ENCODE peak calls at places on chromosomes 3 and 15, in five cellular contexts. One of them, this sample, is unnamed.

GRCh38 chr3:135081451-135082434 is 286.7 kb downstream of the EPHB1 start:
- DNase-seq in HFF-Myc: no peak
- DNase-seq in fibroblast of the aortic adventitia: no peak
- DNase-seq in fibroblast of lung: no peak
- DNase-seq in brain microvascular endothelial cell: no peak
- DNase-seq in this sample: no peak

GRCh38 chr3:11770477-11771381 is 76.0 kb downstream of the TAMM41 start:
- DNase-seq in HFF-Myc: peak
- DNase-seq in fibroblast of the aortic adventitia: peak
- DNase-seq in fibroblast of lung: peak
- DNase-seq in brain microvascular endothelial cell: peak
- DNase-seq in this sample: peak

GRCh38 chr3:38620236-38620635 is 29.3 kb downstream of the SCN5A start:
- DNase-seq in HFF-Myc: no peak
- DNase-seq in fibroblast of the aortic adventitia: peak
- DNase-seq in fibroblast of lung: peak
- DNase-seq in brain microvascular endothelial cell: peak
- DNase-seq in this sample: no peak

GRCh38 chr3:124599779-124600693 is 130.2 kb upstream of the UMPS start:
- DNase-seq in HFF-Myc: no peak
- DNase-seq in fibroblast of the aortic adventitia: no peak
- DNase-seq in fibroblast of lung: peak
- DNase-seq in brain microvascular endothelial cell: peak
- DNase-seq in this sample: no peak

GRCh38 chr3:107962946-107963345 is 127.9 kb downstream of the CD47 start:
- DNase-seq in HFF-Myc: peak
- DNase-seq in fibroblast of the aortic adventitia: peak
- DNase-seq in fibroblast of lung: peak
- DNase-seq in brain microvascular endothelial cell: peak
- DNase-seq in this sample: peak

GRCh38 chr15:45732544-45733130 is 97.8 kb downstream of the SQOR start:
- DNase-seq in HFF-Myc: no peak
- DNase-seq in fibroblast of the aortic adventitia: no peak
- DNase-seq in fibroblast of lung: no peak
- DNase-seq in brain microvascular endothelial cell: no peak
- DNase-seq in this sample: no peak

GRCh38 chr15:75156306-75157215 is 45.1 kb upstream of the C15orf39 start:
- DNase-seq in HFF-Myc: no peak
- DNase-seq in fibroblast of the aortic adventitia: no peak
- DNase-seq in fibroblast of lung: no peak
- DNase-seq in brain microvascular endothelial cell: no peak
- DNase-seq in this sample: no peak

GRCh38 chr15:70140543-70141375 is 43.0 kb upstream of the TLE3 start:
- DNase-seq in HFF-Myc: no peak
- DNase-seq in fibroblast of the aortic adventitia: peak
- DNase-seq in fibroblast of lung: peak
- DNase-seq in brain microvascular endothelial cell: peak
- DNase-seq in this sample: peak

GRCh38 chr15:22963546-22964125 is 16.5 kb downstream of the CYFIP1 start:
- DNase-seq in HFF-Myc: no peak
- DNase-seq in fibroblast of the aortic adventitia: no peak
- DNase-seq in fibroblast of lung: no peak
- DNase-seq in brain microvascular endothelial cell: no peak
- DNase-seq in this sample: no peak

GRCh38 chr3:45864760-45865567 is 21.4 kb upstream of the CCR9 start:
- DNase-seq in HFF-Myc: no peak
- DNase-seq in fibroblast of the aortic adventitia: no peak
- DNase-seq in fibroblast of lung: no peak
- DNase-seq in brain microvascular endothelial cell: no peak
- DNase-seq in this sample: no peak

GRCh38 chr15:34436956-34437442 is 609 bp downstream of the GOLGA8A start:
- DNase-seq in HFF-Myc: no peak
- DNase-seq in fibroblast of the aortic adventitia: peak
- DNase-seq in fibroblast of lung: peak
- DNase-seq in brain microvascular endothelial cell: no peak
- DNase-seq in this sample: peak

GRCh38 chr3:61903931-61904657 is 342.7 kb downstream of the PTPRG start:
- DNase-seq in HFF-Myc: no peak
- DNase-seq in fibroblast of the aortic adventitia: peak
- DNase-seq in fibroblast of lung: peak
- DNase-seq in brain microvascular endothelial cell: peak
- DNase-seq in this sample: peak

GRCh38 chr3:196688349-196688748 is 23.7 kb downstream of the CEP19 start:
- DNase-seq in HFF-Myc: no peak
- DNase-seq in fibroblast of the aortic adventitia: peak
- DNase-seq in fibroblast of lung: peak
- DNase-seq in brain microvascular endothelial cell: peak
- DNase-seq in this sample: peak

GRCh38 chr15:93477721-93478120 is 388.7 kb upstream of the RGMA start:
- DNase-seq in HFF-Myc: no peak
- DNase-seq in fibroblast of the aortic adventitia: no peak
- DNase-seq in fibroblast of lung: no peak
- DNase-seq in brain microvascular endothelial cell: no peak
- DNase-seq in this sample: no peak

GRCh38 chr3:10680796-10681195 is 135.2 kb upstream of the SLC6A11 start:
- DNase-seq in HFF-Myc: no peak
- DNase-seq in fibroblast of the aortic adventitia: no peak
- DNase-seq in fibroblast of lung: no peak
- DNase-seq in brain microvascular endothelial cell: no peak
- DNase-seq in this sample: no peak

GRCh38 chr15:85335193-85335939 is 45.0 kb upstream of the AKAP13 start:
- DNase-seq in HFF-Myc: no peak
- DNase-seq in fibroblast of the aortic adventitia: no peak
- DNase-seq in fibroblast of lung: no peak
- DNase-seq in brain microvascular endothelial cell: no peak
- DNase-seq in this sample: no peak

GRCh38 chr3:149768704-149769103 is 16.4 kb upstream of the COMMD2 start:
- DNase-seq in HFF-Myc: no peak
- DNase-seq in fibroblast of the aortic adventitia: no peak
- DNase-seq in fibroblast of lung: no peak
- DNase-seq in brain microvascular endothelial cell: no peak
- DNase-seq in this sample: no peak

GRCh38 chr3:4306860-4307259 is 3.7 kb downstream of the SETMAR start:
- DNase-seq in HFF-Myc: no peak
- DNase-seq in fibroblast of the aortic adventitia: peak
- DNase-seq in fibroblast of lung: peak
- DNase-seq in brain microvascular endothelial cell: no peak
- DNase-seq in this sample: peak

GRCh38 chr3:122481390-122481789 is 33.3 kb downstream of the KPNA1 start:
- DNase-seq in HFF-Myc: no peak
- DNase-seq in fibroblast of the aortic adventitia: no peak
- DNase-seq in fibroblast of lung: no peak
- DNase-seq in brain microvascular endothelial cell: no peak
- DNase-seq in this sample: no peak

GRCh38 chr3:38154625-38155255 is 10.6 kb upstream of the OXSR1 start:
- DNase-seq in HFF-Myc: no peak
- DNase-seq in fibroblast of the aortic adventitia: no peak
- DNase-seq in fibroblast of lung: no peak
- DNase-seq in brain microvascular endothelial cell: no peak
- DNase-seq in this sample: no peak

GRCh38 chr3:34568766-34569165 is 770.3 kb downstream of the PDCD6IP start:
- DNase-seq in HFF-Myc: no peak
- DNase-seq in fibroblast of the aortic adventitia: no peak
- DNase-seq in fibroblast of lung: no peak
- DNase-seq in brain microvascular endothelial cell: no peak
- DNase-seq in this sample: peak

GRCh38 chr3:72657666-72658065 is 190.6 kb downstream of the SHQ1 start:
- DNase-seq in HFF-Myc: no peak
- DNase-seq in fibroblast of the aortic adventitia: no peak
- DNase-seq in fibroblast of lung: no peak
- DNase-seq in brain microvascular endothelial cell: no peak
- DNase-seq in this sample: no peak

GRCh38 chr3:151379083-151379734 is 5.3 kb downstream of the P2RY12 start:
- DNase-seq in HFF-Myc: no peak
- DNase-seq in fibroblast of the aortic adventitia: no peak
- DNase-seq in fibroblast of lung: no peak
- DNase-seq in brain microvascular endothelial cell: peak
- DNase-seq in this sample: peak

GRCh38 chr3:15535757-15536156 is 14.3 kb upstream of the COLQ start:
- DNase-seq in HFF-Myc: no peak
- DNase-seq in fibroblast of the aortic adventitia: no peak
- DNase-seq in fibroblast of lung: peak
- DNase-seq in brain microvascular endothelial cell: no peak
- DNase-seq in this sample: no peak

GRCh38 chr15:41024141-41024540 is 70.9 kb downstream of the CHAC1 start:
- DNase-seq in HFF-Myc: no peak
- DNase-seq in fibroblast of the aortic adventitia: peak
- DNase-seq in fibroblast of lung: peak
- DNase-seq in brain microvascular endothelial cell: peak
- DNase-seq in this sample: peak

GRCh38 chr3:150409527-150410310 is 1.6 kb downstream of the TSC22D2 start:
- DNase-seq in HFF-Myc: no peak
- DNase-seq in fibroblast of the aortic adventitia: peak
- DNase-seq in fibroblast of lung: peak
- DNase-seq in brain microvascular endothelial cell: peak
- DNase-seq in this sample: peak

GRCh38 chr3:119304201-119304713 is 10.1 kb downstream of the ARHGAP31 start:
- DNase-seq in HFF-Myc: no peak
- DNase-seq in fibroblast of the aortic adventitia: peak
- DNase-seq in fibroblast of lung: peak
- DNase-seq in brain microvascular endothelial cell: peak
- DNase-seq in this sample: no peak

GRCh38 chr15:79432345-79433311 is 492 bp downstream of the MINAR1 start:
- DNase-seq in HFF-Myc: no peak
- DNase-seq in fibroblast of the aortic adventitia: peak
- DNase-seq in fibroblast of lung: no peak
- DNase-seq in brain microvascular endothelial cell: no peak
- DNase-seq in this sample: no peak
- TF ChIP-seq CTCF in HFF-Myc: no peak
- TF ChIP-seq CTCF in fibroblast of the aortic adventitia: no peak
- TF ChIP-seq CTCF in fibroblast of lung: no peak
- TF ChIP-seq CTCF in brain microvascular endothelial cell: no peak
- TF ChIP-seq CTCF in this sample: no peak

GRCh38 chr15:29401644-29402043 is 132.0 kb upstream of the NSMCE3 start:
- DNase-seq in HFF-Myc: no peak
- DNase-seq in fibroblast of the aortic adventitia: no peak
- DNase-seq in fibroblast of lung: no peak
- DNase-seq in brain microvascular endothelial cell: no peak
- DNase-seq in this sample: no peak

GRCh38 chr15:29403778-29404177 is 134.2 kb upstream of the NSMCE3 start:
- DNase-seq in HFF-Myc: no peak
- DNase-seq in fibroblast of the aortic adventitia: no peak
- DNase-seq in fibroblast of lung: no peak
- DNase-seq in brain microvascular endothelial cell: no peak
- DNase-seq in this sample: no peak

GRCh38 chr15:29396176-29396811 is 126.7 kb upstream of the NSMCE3 start:
- DNase-seq in HFF-Myc: no peak
- DNase-seq in fibroblast of the aortic adventitia: no peak
- DNase-seq in fibroblast of lung: no peak
- DNase-seq in brain microvascular endothelial cell: no peak
- DNase-seq in this sample: no peak

GRCh38 chr15:29398907-29399306 is 129.3 kb upstream of the NSMCE3 start:
- DNase-seq in HFF-Myc: no peak
- DNase-seq in fibroblast of the aortic adventitia: no peak
- DNase-seq in fibroblast of lung: no peak
- DNase-seq in brain microvascular endothelial cell: no peak
- DNase-seq in this sample: no peak

GRCh38 chr15:29400701-29401100 is 131.1 kb upstream of the NSMCE3 start:
- DNase-seq in HFF-Myc: no peak
- DNase-seq in fibroblast of the aortic adventitia: no peak
- DNase-seq in fibroblast of lung: no peak
- DNase-seq in brain microvascular endothelial cell: no peak
- DNase-seq in this sample: no peak
- H3K4me3 ChIP-seq in HFF-Myc: no peak
- H3K4me3 ChIP-seq in fibroblast of the aortic adventitia: no peak
- H3K4me3 ChIP-seq in fibroblast of lung: no peak
- H3K4me3 ChIP-seq in brain microvascular endothelial cell: no peak
- H3K4me3 ChIP-seq in this sample: no peak

GRCh38 chr3:130892759-130893239 is 1.1 kb upstream of the ATP2C1 start:
- DNase-seq in HFF-Myc: peak
- DNase-seq in fibroblast of the aortic adventitia: peak
- DNase-seq in fibroblast of lung: peak
- DNase-seq in brain microvascular endothelial cell: peak
- DNase-seq in this sample: peak

GRCh38 chr3:130893240-130894129 is at the start of gene ATP2C1:
- DNase-seq in HFF-Myc: peak
- DNase-seq in fibroblast of the aortic adventitia: peak
- DNase-seq in fibroblast of lung: peak
- DNase-seq in brain microvascular endothelial cell: peak
- DNase-seq in this sample: peak

GRCh38 chr3:130894873-130895330 is 1.0 kb downstream of the ATP2C1 start:
- DNase-seq in HFF-Myc: no peak
- DNase-seq in fibroblast of the aortic adventitia: peak
- DNase-seq in fibroblast of lung: peak
- DNase-seq in brain microvascular endothelial cell: no peak
- DNase-seq in this sample: no peak

GRCh38 chr3:130895690-130896089 is 1.8 kb downstream of the ATP2C1 start:
- DNase-seq in HFF-Myc: no peak
- DNase-seq in fibroblast of the aortic adventitia: no peak
- DNase-seq in fibroblast of lung: no peak
- DNase-seq in brain microvascular endothelial cell: no peak
- DNase-seq in this sample: no peak

DNA sequence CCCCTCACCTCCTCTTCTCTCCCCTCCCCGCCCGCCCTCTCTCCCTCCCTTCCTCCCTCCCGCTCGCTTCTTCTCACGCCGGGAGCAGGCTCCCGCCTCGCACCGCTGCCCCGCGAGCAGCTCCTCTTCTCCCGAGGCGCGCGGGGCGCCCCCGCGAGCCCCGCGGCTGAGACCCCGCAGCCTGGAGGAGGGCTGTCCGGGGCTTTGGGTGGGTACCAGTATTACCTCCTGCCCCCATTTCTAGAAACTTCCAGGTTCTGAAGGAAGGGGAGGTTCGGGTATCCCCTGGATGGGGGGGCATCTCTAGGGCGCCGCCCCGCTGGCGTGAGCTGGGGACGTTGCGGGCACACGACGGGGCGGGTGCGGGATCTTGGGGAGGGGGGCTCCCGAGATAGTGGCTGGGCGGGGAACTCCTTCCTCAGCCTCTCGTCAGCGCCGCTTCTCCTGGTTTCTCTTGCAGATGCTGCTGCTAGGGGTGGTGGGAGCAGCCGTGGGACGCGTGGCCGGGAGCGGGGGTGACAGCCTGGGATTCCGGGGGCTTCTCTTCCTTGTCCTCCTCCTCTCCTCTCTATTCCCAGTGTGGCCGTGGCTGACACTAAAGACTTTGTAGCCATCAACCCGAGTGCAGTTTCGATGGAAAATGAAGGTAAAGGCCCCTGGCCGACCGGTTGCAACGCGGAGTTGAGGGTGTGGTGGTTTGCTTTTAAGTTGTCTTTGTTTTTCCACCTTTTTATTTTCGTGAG is 417 bp downstream of the ATP2C1 start:
- DNase-seq in HFF-Myc: no peak
- DNase-seq in fibroblast of the aortic adventitia: peak
- DNase-seq in fibroblast of lung: peak
- DNase-seq in brain microvascular endothelial cell: peak
- DNase-seq in this sample: peak
- TF ChIP-seq CTCF in HFF-Myc: no peak
- TF ChIP-seq CTCF in fibroblast of the aortic adventitia: peak
- TF ChIP-seq CTCF in fibroblast of lung: peak
- TF ChIP-seq CTCF in brain microvascular endothelial cell: peak
- TF ChIP-seq CTCF in this sample: no peak

DNA sequence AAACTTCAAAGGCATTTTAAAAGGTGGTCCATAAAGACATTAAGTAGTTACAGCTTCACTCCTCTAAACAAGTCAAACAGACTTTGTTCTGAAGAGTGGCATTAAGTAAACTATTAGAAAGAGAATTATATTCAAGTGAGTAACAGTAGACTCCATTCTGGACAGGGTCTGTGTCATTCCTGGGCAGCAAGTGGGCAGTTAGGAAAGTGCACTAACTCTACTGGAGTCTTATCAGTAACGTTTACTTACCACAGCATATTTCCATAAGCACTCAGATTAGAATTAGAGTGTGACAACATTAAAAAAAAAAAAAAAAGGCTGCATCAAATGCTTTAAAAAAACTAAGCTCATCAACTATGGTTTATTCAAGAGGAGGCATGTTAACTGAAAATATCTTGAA is 10.6 kb downstream of the UBR1 start:
- DNase-seq in HFF-Myc: no peak
- DNase-seq in fibroblast of the aortic adventitia: peak
- DNase-seq in fibroblast of lung: peak
- DNase-seq in brain microvascular endothelial cell: peak
- DNase-seq in this sample: peak
- H3K4me3 ChIP-seq in HFF-Myc: no peak
- H3K4me3 ChIP-seq in fibroblast of the aortic adventitia: no peak
- H3K4me3 ChIP-seq in fibroblast of lung: no peak
- H3K4me3 ChIP-seq in brain microvascular endothelial cell: no peak
- H3K4me3 ChIP-seq in this sample: no peak